ENCODE peak calls at places on chromosomes 16 and 17, in seven cellular contexts. R, F, B, U, A, M and I are unnamed samples.

GRCh38 chr17:67800495-67800928 is 24.8 kb upstream of the BPTF start:
- DNase-seq in F (peak), M (peak), A (peak), U (peak), B (peak), R (peak), I (peak)

GRCh38 chr17:17774009-17774881 is 62.5 kb downstream of the SREBF1 start:
- DNase-seq in B (no peak), U (no peak), R (no peak), M (peak), A (no peak), F (no peak), I (no peak)

GRCh38 chr16:716250-716607 is 1.3 kb downstream of the METRN start:
- DNase-seq in B (no peak), M (peak), R (no peak), F (no peak), A (peak), U (no peak), I (no peak)

GRCh38 chr16:965487-965886 is 5.3 kb downstream of the LMF1 start:
- DNase-seq in A (no peak), F (no peak), M (no peak), B (no peak), U (no peak), R (no peak), I (no peak)

GRCh38 chr17:41642252-41643156 is 18.1 kb upstream of the KRT17 start:
- DNase-seq in U (no peak), B (no peak), M (no peak), R (no peak), A (no peak), F (no peak), I (no peak)

GRCh38 chr17:37065486-37066321 is 117.0 kb downstream of the AATF start:
- DNase-seq in A (no peak), M (no peak), B (no peak), U (no peak), R (no peak), F (no peak), I (no peak)

GRCh38 chr16:75491876-75492275 is 3.4 kb downstream of the CHST6 start:
- DNase-seq in M (no peak), A (no peak), B (no peak), F (peak), U (no peak), R (no peak), I (no peak)

GRCh38 chr16:76265434-76266045 is 11.7 kb upstream of the CNTNAP4 start:
- DNase-seq in U (no peak), F (peak), A (no peak), R (no peak), M (peak), B (no peak), I (peak)

GRCh38 chr16:67844441-67844840 is 2.3 kb upstream of the NUTF2 start:
- DNase-seq in U (no peak), R (no peak), A (no peak), F (no peak), M (peak), B (no peak), I (no peak)

GRCh38 chr16:82091225-82091624 is 56.2 kb downstream of the HSD17B2 start:
- DNase-seq in B (no peak), A (peak), M (peak), R (no peak), F (no peak), U (no peak), I (no peak)

GRCh38 chr17:7842950-7843535 is 9.0 kb downstream of the KDM6B start:
- DNase-seq in A (peak), R (no peak), M (peak), F (no peak), U (peak), B (no peak), I (no peak)

GRCh38 chr17:67531291-67531690 is 154.2 kb downstream of the PITPNC1 start:
- DNase-seq in B (peak), A (no peak), U (no peak), R (no peak), M (peak), F (no peak), I (no peak)

DNA sequence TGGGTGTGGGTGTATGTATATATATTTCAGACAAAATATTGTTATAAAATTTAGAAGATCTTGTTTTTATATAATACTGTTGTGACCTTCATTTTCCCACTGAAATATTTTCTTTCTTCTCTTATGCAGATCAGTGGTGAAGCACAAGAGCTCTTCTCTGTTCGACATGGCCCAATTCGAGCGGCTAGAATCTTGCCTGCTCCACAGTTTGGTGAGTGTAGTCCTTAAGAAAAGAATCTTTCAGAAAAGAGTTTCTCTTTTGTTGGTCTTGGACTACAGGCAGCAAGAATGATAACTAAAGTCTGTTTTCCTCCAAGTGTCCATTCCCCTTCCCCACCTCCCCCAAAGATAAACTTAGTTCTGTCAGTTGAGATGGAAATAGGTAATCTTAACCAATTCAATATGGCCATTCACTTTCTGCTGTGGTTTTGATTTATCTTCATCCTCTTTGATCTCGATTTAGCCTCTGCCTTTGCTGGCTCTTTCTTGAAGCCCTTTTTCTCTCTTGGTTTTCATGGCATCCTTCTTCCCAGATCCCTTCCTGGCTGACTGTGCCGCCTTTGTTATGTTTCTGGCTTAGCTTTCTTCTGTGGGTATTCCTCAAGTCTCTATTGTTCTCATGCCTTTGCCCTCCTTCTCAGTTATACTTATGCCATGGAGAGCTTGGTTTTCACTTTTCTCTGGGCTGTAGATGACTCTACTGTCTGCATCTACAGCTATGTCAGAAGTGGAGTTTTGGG is 69.6 kb downstream of the BCAS3 start:
- DNase-seq in F (no peak), M (no peak), A (no peak), U (no peak), B (no peak), R (no peak), I (no peak)
- H3K4me3 ChIP-seq in F (no peak), M (no peak), A (no peak), U (no peak), B (no peak), R (no peak), I (no peak)

GRCh38 chr17:73342057-73342522 is 30.3 kb upstream of the CDC42EP4 start:
- DNase-seq in R (no peak), B (no peak), F (no peak), U (peak), M (peak), A (peak), I (peak)

GRCh38 chr17:73343739-73344454 is 32.1 kb upstream of the CDC42EP4 start:
- DNase-seq in F (no peak), B (no peak), R (no peak), A (no peak), M (no peak), U (no peak), I (no peak)

GRCh38 chr17:73343168-73343634 is 31.4 kb upstream of the CDC42EP4 start:
- DNase-seq in R (no peak), M (peak), U (peak), F (no peak), B (no peak), A (peak), I (peak)

GRCh38 chr17:73341350-73342056 is 29.7 kb upstream of the CDC42EP4 start:
- DNase-seq in F (no peak), M (no peak), U (no peak), B (no peak), R (no peak), A (no peak), I (no peak)

GRCh38 chr17:73342549-73343167 is 30.9 kb upstream of the CDC42EP4 start:
- DNase-seq in B (no peak), U (no peak), A (peak), M (peak), F (no peak), R (no peak), I (peak)
- H3K4me3 ChIP-seq in B (no peak), U (no peak), A (peak), M (peak), F (no peak), R (no peak), I (peak)

GRCh38 chr16:2146739-2147138 is 1.7 kb upstream of the RAB26 start:
- DNase-seq in F (no peak), U (no peak), A (no peak), B (no peak), R (no peak), M (no peak), I (no peak)

GRCh38 chr16:2143874-2144485 is 4.4 kb upstream of the RAB26 start:
- DNase-seq in B (no peak), R (no peak), M (no peak), F (no peak), U (no peak), A (no peak), I (no peak)

GRCh38 chr16:2147378-2147777 is 1.0 kb upstream of the RAB26 start:
- DNase-seq in B (no peak), A (no peak), R (no peak), M (no peak), U (no peak), F (no peak), I (no peak)

GRCh38 chr16:2145843-2146242 is 2.6 kb upstream of the RAB26 start:
- DNase-seq in A (no peak), B (no peak), F (no peak), M (no peak), R (no peak), U (no peak), I (no peak)

DNA sequence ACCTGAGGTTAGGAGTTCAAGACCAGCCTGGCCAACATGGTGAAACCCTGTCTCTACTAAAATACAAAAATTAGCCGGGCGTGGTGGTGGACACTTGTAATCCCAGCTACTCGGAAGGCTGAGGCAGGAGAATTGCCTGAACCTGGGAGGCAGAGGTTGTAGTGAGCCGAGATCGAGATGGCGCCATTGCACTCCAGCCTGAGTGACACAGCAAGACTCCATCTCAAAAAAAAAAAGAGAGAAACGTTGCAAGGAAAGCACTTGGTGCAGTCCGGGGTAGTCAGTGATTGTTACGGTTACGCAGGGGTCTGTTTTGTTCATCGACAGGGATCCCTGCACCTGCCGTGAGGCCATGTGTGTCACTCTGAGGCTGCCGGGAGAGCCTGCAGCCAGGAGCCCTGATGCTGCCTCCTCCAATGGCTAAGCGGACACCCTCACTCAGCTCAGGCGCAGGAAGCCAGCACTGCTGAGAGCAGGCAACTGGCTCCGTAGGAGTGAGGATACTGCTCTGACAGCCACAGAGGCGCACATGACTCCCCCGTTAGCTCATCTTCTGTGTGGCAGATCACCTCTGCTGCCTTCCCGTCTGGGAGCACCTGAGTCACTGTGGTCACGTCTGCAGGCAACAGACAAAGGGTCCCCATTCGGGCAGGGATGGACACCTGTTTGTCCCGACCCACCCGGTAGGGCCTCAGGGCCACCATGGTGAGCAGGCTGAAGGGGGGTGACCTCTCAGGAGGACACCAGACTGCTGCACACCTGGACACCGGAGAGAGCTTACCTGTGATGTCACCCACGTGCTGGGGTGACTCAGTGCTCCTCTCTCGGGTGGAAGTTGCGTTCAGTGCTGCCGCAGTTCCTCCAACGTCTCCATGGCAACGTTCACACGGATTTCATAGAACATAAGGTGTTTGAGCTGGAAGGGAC is 5.2 kb upstream of the RAB26 start:
- DNase-seq in A (no peak), F (no peak), M (no peak), B (no peak), U (no peak), R (no peak), I (no peak)
- H3K4me3 ChIP-seq in A (no peak), F (no peak), M (no peak), B (no peak), U (no peak), R (no peak), I (no peak)

DNA sequence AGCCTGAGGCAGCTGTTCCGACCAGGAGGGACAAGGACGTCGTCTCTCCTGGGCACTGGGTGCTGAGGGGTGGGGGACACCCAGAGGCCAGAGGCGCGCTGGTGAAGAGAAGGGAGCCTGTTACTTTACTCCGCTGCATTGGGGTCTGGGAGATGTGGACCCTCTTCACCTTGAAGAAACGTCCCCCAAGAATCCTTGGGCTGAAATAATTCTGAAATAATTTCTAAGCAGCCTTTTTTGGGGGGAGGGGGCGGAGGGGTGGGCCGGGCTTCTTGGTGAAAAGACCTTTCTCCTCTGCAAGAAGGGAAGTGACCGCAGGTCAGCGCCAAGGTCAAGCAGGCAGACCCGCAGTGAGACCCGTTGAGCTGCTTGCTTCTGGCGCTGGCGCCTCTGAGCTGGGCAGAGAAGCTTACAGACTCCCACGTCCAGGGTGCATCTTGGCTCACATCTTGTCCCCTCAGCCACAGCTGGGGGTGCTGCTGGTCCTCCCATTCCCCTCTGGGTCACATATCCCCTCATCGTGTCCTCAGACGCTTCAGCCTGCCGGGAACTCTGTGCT is 1.1 kb downstream of the SYT17 start:
- DNase-seq in M (no peak), B (no peak), U (peak), F (no peak), A (no peak), R (no peak), I (peak)
- H3K4me3 ChIP-seq in M (no peak), B (no peak), U (peak), F (peak), A (no peak), R (no peak), I (peak)

DNA sequence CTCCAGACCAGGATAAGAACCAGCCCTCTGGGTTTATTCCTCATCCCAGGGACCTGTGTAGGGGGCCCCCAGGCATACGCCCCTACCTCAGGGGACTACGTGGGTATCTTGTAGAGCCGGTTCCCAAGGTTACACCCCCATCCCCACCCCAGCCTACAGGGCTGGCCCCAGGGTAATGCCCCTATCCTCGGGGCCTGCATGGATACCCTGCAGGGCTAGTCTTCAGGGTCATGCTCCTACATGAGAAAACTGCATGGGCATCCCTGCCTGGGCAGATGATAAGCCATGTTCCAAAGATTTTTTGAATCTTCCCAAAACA is 14.2 kb downstream of the HDAC5 start:
- DNase-seq in M (no peak), B (no peak), A (no peak), R (no peak), U (no peak), F (no peak), I (no peak)
- H3K4me3 ChIP-seq in M (no peak), B (no peak), A (no peak), R (no peak), U (peak), F (no peak), I (no peak)